ENCODE peak calls at places on chromosomes 2 and 18, in five cellular contexts. G, T, J, R and Y are unnamed samples.

GRCh38 chr2:143300531-143300930 is 171.3 kb downstream of the ARHGAP15 start:
- DNase-seq in G (no peak), R (peak), T (no peak), J (no peak), Y (peak)

GRCh38 chr2:190119257-190119656 is 56.7 kb upstream of the MSTN start:
- DNase-seq in R (peak), J (no peak), G (no peak), T (peak), Y (no peak)

GRCh38 chr2:215461836-215462532 is 26.1 kb upstream of the FN1 start:
- DNase-seq in T (no peak), R (peak), J (peak), G (no peak), Y (no peak)

GRCh38 chr2:127771756-127772155 is 39.2 kb downstream of the WDR33 start:
- DNase-seq in T (no peak), R (peak), G (peak), J (peak), Y (no peak)

GRCh38 chr2:173290518-173290917 is 64.2 kb upstream of the CDCA7 start:
- DNase-seq in R (no peak), J (no peak), T (no peak), G (no peak), Y (no peak)

GRCh38 chr2:66228128-66228547 is 206.8 kb upstream of the MEIS1 start:
- DNase-seq in T (peak), J (no peak), G (no peak), R (no peak), Y (no peak)

GRCh38 chr2:10136187-10136934 is 13.8 kb downstream of the RRM2 start:
- DNase-seq in J (no peak), T (no peak), R (no peak), G (no peak), Y (no peak)

GRCh38 chr2:172858473-172858745 is 122.8 kb downstream of the RAPGEF4 start:
- DNase-seq in G (no peak), J (no peak), R (no peak), T (no peak), Y (no peak)

GRCh38 chr2:233929352-233929843 is 12.2 kb downstream of the TRPM8 start:
- DNase-seq in R (peak), J (peak), G (peak), T (no peak), Y (peak)

GRCh38 chr2:232372231-232373208 is 6.0 kb upstream of the ALPP start:
- DNase-seq in J (peak), R (peak), G (no peak), T (no peak), Y (peak)

GRCh38 chr2:68736086-68736485 is 1.5 kb downstream of the ARHGAP25 start:
- DNase-seq in R (no peak), G (no peak), T (no peak), J (no peak), Y (no peak)

GRCh38 chr2:231717281-231718180 is 9.2 kb downstream of the PTMA start:
- DNase-seq in J (peak), T (no peak), R (peak), G (no peak), Y (no peak)

GRCh38 chr2:186919272-186919671 is 70.3 kb upstream of the ZSWIM2 start:
- DNase-seq in T (no peak), R (peak), J (peak), G (peak), Y (peak)

GRCh38 chr2:181656450-181657261 is at the start of gene CERKL:
- DNase-seq in G (peak), R (no peak), T (peak), J (no peak), Y (peak)

GRCh38 chr2:16104345-16105177 is 164.2 kb downstream of the MYCN start:
- DNase-seq in R (no peak), G (no peak), J (no peak), T (no peak), Y (no peak)

GRCh38 chr2:101197215-101197745 is 46.1 kb upstream of the TBC1D8 start:
- DNase-seq in T (no peak), J (no peak), G (no peak), R (no peak), Y (peak)

GRCh38 chr18:45935591-45936335 is 31.4 kb downstream of the EPG5 start:
- DNase-seq in G (no peak), J (peak), R (peak), T (no peak), Y (peak)

GRCh38 chr2:224778474-224778877 is 62.3 kb upstream of the CCDC195 start:
- DNase-seq in T (peak), R (peak), J (peak), G (peak), Y (peak)

GRCh38 chr18:63454497-63454896 is 22.3 kb upstream of the SERPINB5 start:
- DNase-seq in T (no peak), R (no peak), G (peak), J (peak), Y (peak)

GRCh38 chr2:118186110-118186857 is 98.0 kb downstream of the INSIG2 start:
- DNase-seq in R (peak), J (peak), G (peak), T (peak), Y (peak)

GRCh38 chr18:64474751-64475150 is 325.9 kb upstream of the LINC00305 start:
- DNase-seq in J (no peak), G (no peak), T (no peak), R (peak), Y (no peak)

GRCh38 chr2:227238242-227239237 is 74.1 kb downstream of the COL4A3 start:
- DNase-seq in R (peak), T (peak), G (peak), J (peak), Y (peak)

GRCh38 chr2:154452471-154452870 is 246.0 kb upstream of the KCNJ3 start:
- DNase-seq in R (no peak), G (no peak), T (no peak), J (no peak), Y (no peak)